ENCODE peak calls at places on chromosomes 4 and X, in ten cellular contexts. One of them, this sample, is unnamed.

GRCh38 chrX:154749856-154750255 is 1.0 kb downstream of the GAB3 start:
- DNase-seq in A549: no peak
- DNase-seq in CD4-positive, alpha-beta T cell: no peak
- DNase-seq in kidney epithelial cell: no peak
- DNase-seq in fibroblast of lung: no peak
- DNase-seq in heart left ventricle: no peak
- DNase-seq in GM13977: no peak
- DNase-seq in ascending aorta: no peak
- DNase-seq in GM12865: no peak
- DNase-seq in heart right ventricle: no peak
- DNase-seq in this sample: no peak

GRCh38 chr4:139633661-139634060 is 32.0 kb upstream of the MGST2 start:
- DNase-seq in A549: peak; percentile 17
- DNase-seq in CD4-positive, alpha-beta T cell: no peak
- DNase-seq in kidney epithelial cell: no peak
- DNase-seq in fibroblast of lung: peak; percentile 43
- DNase-seq in heart left ventricle: peak; percentile 32
- DNase-seq in GM13977: no peak
- DNase-seq in ascending aorta: no peak
- DNase-seq in GM12865: no peak
- DNase-seq in heart right ventricle: peak; percentile 26
- DNase-seq in this sample: no peak

GRCh38 chrX:8755116-8755515 is 23.2 kb upstream of the ANOS1 start:
- DNase-seq in A549: no peak
- DNase-seq in CD4-positive, alpha-beta T cell: no peak
- DNase-seq in kidney epithelial cell: no peak
- DNase-seq in fibroblast of lung: no peak
- DNase-seq in heart left ventricle: no peak
- DNase-seq in GM13977: no peak
- DNase-seq in ascending aorta: no peak
- DNase-seq in GM12865: no peak
- DNase-seq in heart right ventricle: no peak
- DNase-seq in this sample: no peak

GRCh38 chr4:79042079-79042674 is 102.9 kb upstream of the PAQR3 start:
- DNase-seq in A549: no peak
- DNase-seq in CD4-positive, alpha-beta T cell: no peak
- DNase-seq in kidney epithelial cell: no peak
- DNase-seq in fibroblast of lung: peak; percentile 54
- DNase-seq in heart left ventricle: no peak
- DNase-seq in GM13977: peak; percentile 29
- DNase-seq in ascending aorta: no peak
- DNase-seq in GM12865: peak; percentile 24
- DNase-seq in heart right ventricle: no peak
- DNase-seq in this sample: no peak

GRCh38 chr4:15963001-15963451 is at the start of gene FGFBP2:
- DNase-seq in A549: peak; percentile 28
- DNase-seq in CD4-positive, alpha-beta T cell: peak; percentile 50
- DNase-seq in kidney epithelial cell: no peak
- DNase-seq in fibroblast of lung: peak; percentile 26
- DNase-seq in heart left ventricle: peak; percentile 30
- DNase-seq in GM13977: no peak
- DNase-seq in ascending aorta: no peak
- DNase-seq in GM12865: peak; percentile 30
- DNase-seq in heart right ventricle: peak; percentile 56
- DNase-seq in this sample: no peak

GRCh38 chr4:127586922-127587571 is 45.7 kb upstream of the INTU start:
- DNase-seq in A549: peak; percentile 29
- DNase-seq in CD4-positive, alpha-beta T cell: no peak
- DNase-seq in kidney epithelial cell: no peak
- DNase-seq in fibroblast of lung: peak; percentile 51
- DNase-seq in heart left ventricle: no peak
- DNase-seq in GM13977: peak; percentile 36
- DNase-seq in ascending aorta: no peak
- DNase-seq in GM12865: peak; percentile 44
- DNase-seq in heart right ventricle: no peak
- DNase-seq in this sample: no peak

GRCh38 chr4:83019794-83020497 is 9.3 kb upstream of the LIN54 start:
- DNase-seq in A549: no peak
- DNase-seq in CD4-positive, alpha-beta T cell: no peak
- DNase-seq in kidney epithelial cell: no peak
- DNase-seq in fibroblast of lung: no peak
- DNase-seq in heart left ventricle: no peak
- DNase-seq in GM13977: no peak
- DNase-seq in ascending aorta: no peak
- DNase-seq in GM12865: peak; percentile 38
- DNase-seq in heart right ventricle: no peak
- DNase-seq in this sample: no peak

GRCh38 chrX:23902419-23902818 is 5.3 kb downstream of the APOO start:
- DNase-seq in A549: no peak
- DNase-seq in CD4-positive, alpha-beta T cell: no peak
- DNase-seq in kidney epithelial cell: no peak
- DNase-seq in fibroblast of lung: peak; percentile 80
- DNase-seq in heart left ventricle: no peak
- DNase-seq in GM13977: peak; percentile 45
- DNase-seq in ascending aorta: no peak
- DNase-seq in GM12865: peak; percentile 49
- DNase-seq in heart right ventricle: no peak
- DNase-seq in this sample: no peak

GRCh38 chr4:821631-822030 is 4.3 kb downstream of the CPLX1 start:
- DNase-seq in A549: no peak
- DNase-seq in CD4-positive, alpha-beta T cell: no peak
- DNase-seq in kidney epithelial cell: no peak
- DNase-seq in fibroblast of lung: no peak
- DNase-seq in heart left ventricle: no peak
- DNase-seq in GM13977: no peak
- DNase-seq in ascending aorta: no peak
- DNase-seq in GM12865: no peak
- DNase-seq in heart right ventricle: no peak
- DNase-seq in this sample: no peak

GRCh38 chr4:112113786-112114185 is 31.5 kb upstream of the FAM241A start:
- DNase-seq in A549: no peak
- DNase-seq in CD4-positive, alpha-beta T cell: no peak
- DNase-seq in kidney epithelial cell: no peak
- DNase-seq in fibroblast of lung: no peak
- DNase-seq in heart left ventricle: no peak
- DNase-seq in GM13977: no peak
- DNase-seq in ascending aorta: no peak
- DNase-seq in GM12865: no peak
- DNase-seq in heart right ventricle: no peak
- DNase-seq in this sample: no peak

GRCh38 chr4:112119358-112119783 is 25.9 kb upstream of the FAM241A start:
- DNase-seq in A549: no peak
- DNase-seq in CD4-positive, alpha-beta T cell: no peak
- DNase-seq in kidney epithelial cell: no peak
- DNase-seq in fibroblast of lung: no peak
- DNase-seq in heart left ventricle: no peak
- DNase-seq in GM13977: peak; percentile 59
- DNase-seq in ascending aorta: no peak
- DNase-seq in GM12865: peak; percentile 66
- DNase-seq in heart right ventricle: no peak
- DNase-seq in this sample: no peak

GRCh38 chr4:112114452-112114851 is 30.8 kb upstream of the FAM241A start:
- DNase-seq in A549: no peak
- DNase-seq in CD4-positive, alpha-beta T cell: no peak
- DNase-seq in kidney epithelial cell: no peak
- DNase-seq in fibroblast of lung: no peak
- DNase-seq in heart left ventricle: no peak
- DNase-seq in GM13977: no peak
- DNase-seq in ascending aorta: no peak
- DNase-seq in GM12865: no peak
- DNase-seq in heart right ventricle: no peak
- DNase-seq in this sample: no peak

GRCh38 chr4:112120021-112120420 is 25.2 kb upstream of the FAM241A start:
- DNase-seq in A549: no peak
- DNase-seq in CD4-positive, alpha-beta T cell: no peak
- DNase-seq in kidney epithelial cell: no peak
- DNase-seq in fibroblast of lung: peak; percentile 49
- DNase-seq in heart left ventricle: no peak
- DNase-seq in GM13977: no peak
- DNase-seq in ascending aorta: no peak
- DNase-seq in GM12865: no peak
- DNase-seq in heart right ventricle: no peak
- DNase-seq in this sample: no peak

DNA sequence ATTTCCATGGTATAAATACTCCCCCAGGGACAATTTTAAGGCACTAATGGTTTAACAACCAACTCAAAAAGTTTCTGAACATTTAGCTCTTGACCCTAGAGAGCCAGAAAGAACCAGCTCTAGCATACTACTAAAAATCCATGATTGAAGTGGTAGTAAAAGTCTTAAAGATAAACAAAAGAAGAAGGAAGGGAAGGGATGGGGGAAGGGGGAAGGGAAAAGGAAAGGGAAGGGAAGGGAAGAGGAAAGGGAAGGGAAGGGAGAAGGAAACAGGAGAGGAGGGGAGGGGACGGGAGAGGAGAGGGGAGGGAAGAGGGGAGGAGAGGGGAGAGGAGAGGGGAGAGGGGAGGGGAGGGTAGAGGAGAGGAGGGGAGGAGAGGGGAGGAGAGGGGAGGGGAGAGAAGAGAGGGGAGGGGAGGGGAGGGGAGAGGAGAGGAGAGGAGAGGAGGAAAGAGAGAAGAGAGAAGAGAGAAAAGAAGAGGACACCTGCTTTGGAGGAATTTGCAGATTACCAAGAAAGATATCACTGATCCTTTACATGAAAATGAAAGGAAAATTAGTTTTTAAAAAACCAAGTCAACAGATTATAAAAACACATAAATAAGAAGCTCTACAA is 26.4 kb upstream of the FAM241A start:
- DNase-seq in A549: no peak
- DNase-seq in CD4-positive, alpha-beta T cell: no peak
- DNase-seq in kidney epithelial cell: no peak
- DNase-seq in fibroblast of lung: no peak
- DNase-seq in heart left ventricle: no peak
- DNase-seq in GM13977: no peak
- DNase-seq in ascending aorta: no peak
- DNase-seq in GM12865: no peak
- DNase-seq in heart right ventricle: no peak
- DNase-seq in this sample: no peak
- TF ChIP-seq CTCF in A549: no peak
- TF ChIP-seq CTCF in CD4-positive, alpha-beta T cell: no peak
- TF ChIP-seq CTCF in kidney epithelial cell: no peak
- TF ChIP-seq CTCF in fibroblast of lung: no peak
- TF ChIP-seq CTCF in heart left ventricle: no peak
- TF ChIP-seq CTCF in GM13977: no peak
- TF ChIP-seq CTCF in ascending aorta: no peak
- TF ChIP-seq CTCF in GM12865: no peak
- TF ChIP-seq CTCF in heart right ventricle: no peak
- TF ChIP-seq CTCF in this sample: no peak

GRCh38 chr4:173235050-173235449 is 66.4 kb downstream of the GALNT7 start:
- DNase-seq in A549: no peak
- DNase-seq in CD4-positive, alpha-beta T cell: no peak
- DNase-seq in kidney epithelial cell: no peak
- DNase-seq in fibroblast of lung: no peak
- DNase-seq in heart left ventricle: no peak
- DNase-seq in GM13977: no peak
- DNase-seq in ascending aorta: no peak
- DNase-seq in GM12865: no peak
- DNase-seq in heart right ventricle: no peak
- DNase-seq in this sample: no peak

GRCh38 chr4:173227753-173228152 is 59.1 kb downstream of the GALNT7 start:
- DNase-seq in A549: no peak
- DNase-seq in CD4-positive, alpha-beta T cell: no peak
- DNase-seq in kidney epithelial cell: no peak
- DNase-seq in fibroblast of lung: no peak
- DNase-seq in heart left ventricle: no peak
- DNase-seq in GM13977: no peak
- DNase-seq in ascending aorta: no peak
- DNase-seq in GM12865: no peak
- DNase-seq in heart right ventricle: no peak
- DNase-seq in this sample: no peak

GRCh38 chr4:173230077-173230476 is 61.5 kb downstream of the GALNT7 start:
- DNase-seq in A549: no peak
- DNase-seq in CD4-positive, alpha-beta T cell: no peak
- DNase-seq in kidney epithelial cell: no peak
- DNase-seq in fibroblast of lung: no peak
- DNase-seq in heart left ventricle: no peak
- DNase-seq in GM13977: no peak
- DNase-seq in ascending aorta: no peak
- DNase-seq in GM12865: peak; percentile 14
- DNase-seq in heart right ventricle: no peak
- DNase-seq in this sample: no peak

GRCh38 chr4:173237152-173237551 is 68.5 kb downstream of the GALNT7 start:
- DNase-seq in A549: no peak
- DNase-seq in CD4-positive, alpha-beta T cell: no peak
- DNase-seq in kidney epithelial cell: no peak
- DNase-seq in fibroblast of lung: no peak
- DNase-seq in heart left ventricle: no peak
- DNase-seq in GM13977: no peak
- DNase-seq in ascending aorta: no peak
- DNase-seq in GM12865: no peak
- DNase-seq in heart right ventricle: no peak
- DNase-seq in this sample: no peak

GRCh38 chr4:173231916-173232315 is 63.3 kb downstream of the GALNT7 start:
- DNase-seq in A549: no peak
- DNase-seq in CD4-positive, alpha-beta T cell: no peak
- DNase-seq in kidney epithelial cell: no peak
- DNase-seq in fibroblast of lung: peak; percentile 40
- DNase-seq in heart left ventricle: no peak
- DNase-seq in GM13977: no peak
- DNase-seq in ascending aorta: no peak
- DNase-seq in GM12865: peak; percentile 14
- DNase-seq in heart right ventricle: no peak
- DNase-seq in this sample: no peak
- TF ChIP-seq CTCF in A549: peak; percentile 17
- TF ChIP-seq CTCF in CD4-positive, alpha-beta T cell: no peak
- TF ChIP-seq CTCF in kidney epithelial cell: peak; percentile 12
- TF ChIP-seq CTCF in fibroblast of lung: peak; percentile 33
- TF ChIP-seq CTCF in heart left ventricle: no peak
- TF ChIP-seq CTCF in GM13977: peak; percentile 31
- TF ChIP-seq CTCF in ascending aorta: peak; percentile 37
- TF ChIP-seq CTCF in GM12865: peak; percentile 5
- TF ChIP-seq CTCF in heart right ventricle: no peak
- TF ChIP-seq CTCF in this sample: peak; percentile 23

DNA sequence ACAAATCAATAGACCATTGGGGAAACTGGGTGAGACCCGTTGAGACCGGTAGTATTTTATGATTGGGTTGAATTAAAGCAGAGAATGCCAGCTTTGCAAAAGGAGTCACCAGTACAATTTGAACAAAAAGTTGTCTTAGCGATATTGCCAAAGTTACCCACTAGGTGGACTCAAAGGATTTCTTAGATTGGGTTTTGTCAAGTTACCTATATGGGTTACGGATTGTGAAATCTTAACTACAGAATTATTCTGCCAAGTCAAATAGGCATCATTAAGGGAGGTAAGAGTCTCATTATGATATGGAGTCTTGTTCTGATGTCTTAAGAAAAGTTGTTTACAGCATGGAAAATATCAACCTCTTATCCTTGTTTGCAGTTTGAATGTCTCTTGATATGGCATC is 15.0 kb upstream of the CT47A1 start:
- DNase-seq in A549: no peak
- DNase-seq in CD4-positive, alpha-beta T cell: no peak
- DNase-seq in kidney epithelial cell: no peak
- DNase-seq in fibroblast of lung: no peak
- DNase-seq in heart left ventricle: no peak
- DNase-seq in GM13977: peak; percentile 12
- DNase-seq in ascending aorta: no peak
- DNase-seq in GM12865: peak; percentile 37
- DNase-seq in heart right ventricle: no peak
- DNase-seq in this sample: no peak
- TF ChIP-seq CTCF in A549: peak; percentile 43
- TF ChIP-seq CTCF in CD4-positive, alpha-beta T cell: no peak
- TF ChIP-seq CTCF in kidney epithelial cell: peak; percentile 19
- TF ChIP-seq CTCF in fibroblast of lung: no peak
- TF ChIP-seq CTCF in heart left ventricle: no peak
- TF ChIP-seq CTCF in GM13977: peak; percentile 21
- TF ChIP-seq CTCF in ascending aorta: no peak
- TF ChIP-seq CTCF in GM12865: peak; percentile 15
- TF ChIP-seq CTCF in heart right ventricle: peak; percentile 21
- TF ChIP-seq CTCF in this sample: peak; percentile 60

GRCh38 chr4:54658321-54659093 is 750 bp downstream of the KIT start:
- DNase-seq in A549: no peak
- DNase-seq in CD4-positive, alpha-beta T cell: no peak
- DNase-seq in kidney epithelial cell: no peak
- DNase-seq in fibroblast of lung: peak; percentile 28
- DNase-seq in heart left ventricle: peak; percentile 46
- DNase-seq in GM13977: peak; percentile 43
- DNase-seq in ascending aorta: peak; percentile 71
- DNase-seq in GM12865: peak; percentile 36
- DNase-seq in heart right ventricle: peak; percentile 51
- DNase-seq in this sample: peak; percentile 74
- TF ChIP-seq CTCF in A549: no peak
- TF ChIP-seq CTCF in CD4-positive, alpha-beta T cell: no peak
- TF ChIP-seq CTCF in kidney epithelial cell: peak; percentile 20
- TF ChIP-seq CTCF in fibroblast of lung: peak; percentile 1
- TF ChIP-seq CTCF in heart left ventricle: peak; percentile 18
- TF ChIP-seq CTCF in GM13977: no peak
- TF ChIP-seq CTCF in ascending aorta: peak; percentile 47
- TF ChIP-seq CTCF in GM12865: peak; percentile 8
- TF ChIP-seq CTCF in heart right ventricle: peak; percentile 24
- TF ChIP-seq CTCF in this sample: peak; percentile 62

This sample was measured in type B pancreatic cell.